ENCODE peak calls at places on chromosomes 12 and 14, in nine cellular contexts. U is left ventricle myocardium inferior; R is endothelial cell of umbilical vein; T is tibial artery; J is heart right ventricle; D is CD4-positive, alpha-beta T cell; I is cardiac muscle cell; A is body of pancreas; Q is psoas muscle. L is an unnamed sample.
A peak's percentile ranks its signal among the peaks of the same experiment; 100 is the strongest.

GRCh38 chr12:106049546-106049945 is 89.2 kb downstream of the NUAK1 start:
- DNase-seq in U (no peak), R (no peak), T (no peak), J (no peak), D (no peak), I (no peak), A (no peak), Q (no peak), L (no peak)

GRCh38 chr12:48197967-48198618 is 5.0 kb downstream of the OR10AD1 start:
- DNase-seq in U (peak; percentile 99), R (peak; percentile 94), T (peak; percentile 97), J (peak; percentile 97), D (peak; percentile 82), I (peak; percentile 97), A (peak; percentile 98), Q (peak; percentile 99), L (peak; percentile 91)

GRCh38 chr12:56358836-56359532 is 923 bp downstream of the STAT2 start:
- DNase-seq in U (no peak), R (no peak), T (no peak), J (no peak), D (no peak), I (peak; percentile 85), A (no peak), Q (no peak), L (no peak)

GRCh38 chr12:110677206-110677911 is 11.6 kb downstream of the HVCN1 start:
- DNase-seq in U (no peak), R (no peak), T (no peak), J (no peak), D (no peak), I (no peak), A (no peak), Q (no peak), L (no peak)

GRCh38 chr12:20272801-20273200 is 95.5 kb upstream of the PDE3A start:
- DNase-seq in U (no peak), R (no peak), T (no peak), J (no peak), D (no peak), I (peak; percentile 59), A (no peak), Q (no peak), L (no peak)

GRCh38 chr12:88993655-88994054 is 358.6 kb downstream of the DUSP6 start:
- DNase-seq in U (no peak), R (peak; percentile 84), T (no peak), J (no peak), D (no peak), I (peak; percentile 80), A (no peak), Q (no peak), L (no peak)

GRCh38 chr12:95336387-95337067 is 118.9 kb downstream of the VEZT start:
- DNase-seq in U (peak; percentile 49), R (peak; percentile 91), T (peak; percentile 57), J (peak; percentile 33), D (no peak), I (peak; percentile 94), A (peak; percentile 88), Q (peak; percentile 79), L (peak; percentile 68)

GRCh38 chr12:103637429-103637828 is 50.4 kb downstream of the STAB2 start:
- DNase-seq in U (no peak), R (no peak), T (no peak), J (no peak), D (no peak), I (no peak), A (no peak), Q (no peak), L (no peak)

GRCh38 chr12:46124132-46124847 is 133.9 kb upstream of the SCAF11 start:
- DNase-seq in U (no peak), R (no peak), T (no peak), J (no peak), D (no peak), I (no peak), A (no peak), Q (no peak), L (no peak)

GRCh38 chr12:203462-204260 is 10.3 kb downstream of the SLC6A12 start:
- DNase-seq in U (peak; percentile 39), R (no peak), T (no peak), J (no peak), D (no peak), I (peak; percentile 31), A (peak; percentile 62), Q (peak; percentile 73), L (no peak)

GRCh38 chr14:32217301-32217700 is 14.2 kb upstream of the RNU6-8 start:
- DNase-seq in U (no peak), R (no peak), T (no peak), J (no peak), D (no peak), I (no peak), A (no peak), Q (no peak), L (no peak)

GRCh38 chr12:3200032-3200617 is 122.9 kb downstream of the TSPAN9 start:
- DNase-seq in U (peak; percentile 63), R (peak; percentile 69), T (no peak), J (peak; percentile 62), D (no peak), I (peak; percentile 56), A (peak; percentile 57), Q (peak; percentile 74), L (no peak)

DNA sequence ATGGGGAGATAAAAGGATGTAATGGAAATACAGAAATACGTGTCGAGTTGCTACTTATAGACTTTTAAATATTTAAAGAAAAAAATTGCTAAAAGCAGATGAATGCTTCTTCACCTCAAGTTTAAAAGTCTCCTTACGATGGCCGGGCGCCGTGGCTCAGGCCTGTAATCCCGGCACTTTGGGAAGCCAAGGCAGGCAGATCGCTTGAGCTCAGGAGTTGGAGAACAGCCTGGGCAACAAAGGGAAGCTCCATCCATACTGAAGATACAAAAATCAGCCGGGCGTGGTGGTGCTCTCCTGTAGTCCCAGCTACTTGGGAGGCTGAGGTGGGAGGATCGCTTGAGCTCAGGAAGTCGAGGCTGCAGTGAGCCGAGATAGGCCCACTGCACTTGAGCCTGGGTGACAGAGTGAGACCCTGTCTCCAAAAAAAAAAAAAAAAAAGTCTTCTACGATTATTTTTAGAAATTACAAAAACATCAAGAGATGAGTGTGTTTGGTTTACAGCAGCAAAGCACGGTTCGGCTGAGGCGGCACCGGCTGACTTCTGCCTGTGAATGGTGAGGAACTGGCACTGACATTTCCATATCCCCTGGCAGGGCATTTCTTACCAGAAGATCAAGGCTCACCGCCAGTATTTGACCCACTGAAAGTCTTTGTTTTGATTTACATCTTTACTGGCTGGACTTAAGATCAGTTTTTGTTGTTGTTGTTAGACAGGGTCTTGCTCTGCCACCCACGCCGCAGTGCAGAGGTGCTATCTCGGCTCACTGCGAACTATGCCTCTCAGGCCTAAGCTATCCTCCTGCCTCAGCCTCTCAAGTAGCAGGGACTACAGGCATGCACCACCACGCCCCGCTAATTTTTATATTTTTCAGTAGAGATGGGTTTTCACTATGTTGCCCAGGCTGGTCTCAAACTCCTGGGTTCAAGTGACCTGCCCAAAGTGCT is 3.9 kb upstream of the MTA1 start:
- DNase-seq in U (no peak), R (no peak), T (no peak), J (no peak), D (no peak), I (no peak), A (no peak), Q (no peak), L (no peak)
- H3K27ac ChIP-seq in U (peak overlapping the region; percentile 92), R (no peak overlapping the region), T (peak overlapping the region; percentile 64), J (peak overlapping the region; percentile 79), D (no peak overlapping the region), I (peak overlapping the region; percentile 65), A (no peak overlapping the region), Q (peak overlapping the region; percentile 81), L (peak overlapping the region; percentile 35)

DNA sequence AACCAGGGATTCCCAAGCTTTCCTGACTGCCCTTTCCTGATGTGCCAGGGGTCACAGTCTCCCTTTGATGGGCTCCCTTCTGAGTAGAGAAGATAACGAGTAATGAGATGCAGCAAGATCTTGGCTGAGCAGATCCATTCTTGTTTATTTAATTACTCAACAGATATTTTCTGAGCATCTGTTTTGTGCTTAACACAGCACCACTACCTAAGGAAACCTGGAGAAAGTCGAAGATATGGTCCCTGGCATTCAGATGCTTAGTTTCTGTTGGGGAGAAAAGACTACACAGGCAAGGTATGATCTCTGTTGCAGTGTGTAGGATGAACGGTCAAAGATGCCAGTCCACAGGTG is 3.9 kb downstream of the AJUBA start:
- DNase-seq in U (no peak), R (no peak), T (no peak), J (no peak), D (no peak), I (no peak), A (no peak), Q (no peak), L (no peak)
- H3K27ac ChIP-seq in U (peak overlapping the region; percentile 90), R (peak overlapping the region; percentile 87), T (peak overlapping the region; percentile 84), J (peak overlapping the region; percentile 91), D (no peak overlapping the region), I (peak overlapping the region; percentile 99), A (peak overlapping the region; percentile 84), Q (no peak overlapping the region), L (no peak overlapping the region)

DNA sequence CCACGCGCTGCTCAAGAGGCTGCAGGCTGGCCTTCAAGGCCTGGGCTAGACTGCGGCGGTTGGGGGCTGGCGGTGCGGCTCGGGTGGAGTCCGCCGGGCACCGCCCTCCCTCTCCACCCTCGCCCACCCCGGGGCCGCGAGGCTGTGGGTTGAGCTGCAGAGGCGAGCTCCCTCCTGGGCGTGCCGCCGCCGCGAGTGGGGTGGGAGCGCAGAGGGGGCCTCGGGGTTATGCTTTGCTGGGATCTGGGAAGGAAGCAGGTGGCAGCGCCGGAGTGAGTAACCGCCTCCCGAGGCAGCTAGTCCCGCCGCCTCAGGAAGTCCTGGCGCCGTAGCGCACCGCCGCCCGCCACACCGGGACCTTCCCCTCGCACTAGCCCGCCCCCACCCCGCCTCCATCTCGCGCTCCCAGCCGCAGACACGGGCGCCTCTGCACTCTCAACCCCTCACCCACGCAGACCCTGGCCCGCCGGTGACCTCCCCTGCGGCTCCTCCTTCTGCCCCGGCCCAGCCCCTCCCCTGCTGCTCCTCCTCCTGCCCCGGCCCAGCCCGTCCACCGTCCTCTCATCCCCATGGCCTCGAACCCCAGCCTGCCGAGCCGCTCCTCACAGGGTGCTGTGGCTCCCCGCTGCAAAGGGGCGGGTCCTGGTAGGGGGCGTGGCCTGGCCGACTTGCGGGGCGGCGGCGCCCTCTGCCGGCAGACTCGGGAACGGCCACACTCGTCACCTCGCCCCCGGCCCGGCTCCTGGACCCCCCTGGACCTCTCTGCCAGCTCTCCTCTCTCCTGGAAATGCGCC is 16.6 kb downstream of the TAMALIN start:
- DNase-seq in U (peak; percentile 89), R (peak; percentile 89), T (peak; percentile 84), J (peak; percentile 91), D (peak; percentile 89), I (peak; percentile 78), A (peak; percentile 93), Q (peak; percentile 92), L (peak; percentile 52)
- H3K27ac ChIP-seq in U (peak overlapping the region; percentile 73), R (peak overlapping the region; percentile 94), T (peak overlapping the region; percentile 10), J (peak overlapping the region; percentile 54), D (peak overlapping the region; percentile 52), I (no peak overlapping the region), A (peak overlapping the region; percentile 63), Q (peak overlapping the region; percentile 7), L (peak overlapping the region; percentile 58)

GRCh38 chr14:41521891-41522290 is 84.8 kb upstream of the LRFN5 start:
- DNase-seq in U (no peak), R (no peak), T (no peak), J (no peak), D (no peak), I (no peak), A (no peak), Q (no peak), L (no peak)
- H3K27ac ChIP-seq in U (no peak overlapping the region), R (no peak overlapping the region), T (no peak overlapping the region), J (no peak overlapping the region), D (no peak overlapping the region), I (no peak overlapping the region), A (no peak overlapping the region), Q (no peak overlapping the region), L (no peak overlapping the region)

GRCh38 chr14:94115631-94116030 is 5.1 kb downstream of the IFI27 start:
- DNase-seq in U (no peak), R (no peak), T (no peak), J (no peak), D (no peak), I (no peak), A (no peak), Q (no peak), L (no peak)
- H3K27ac ChIP-seq in U (peak overlapping the region; percentile 89), R (no peak overlapping the region), T (no peak overlapping the region), J (peak overlapping the region; percentile 67), D (no peak overlapping the region), I (no peak overlapping the region), A (no peak overlapping the region), Q (no peak overlapping the region), L (no peak overlapping the region)